ENCODE peak calls at places on chromosomes 2 and 18, in nine cellular contexts. F is prostate gland, O is sigmoid colon, S is A549, L is SJSA1, R is GM23248, W is brain microvascular endothelial cell, D is HCT116, U is spleen. V is an unnamed sample.

GRCh38 chr2:174333502-174334277 is 1.1 kb upstream of the SP9 start:
- DNase-seq in O (no peak), U (no peak), F (no peak), D (no peak), L (no peak), S (peak; percentile 28), R (no peak), W (no peak), V (no peak)

GRCh38 chr2:29632018-29632417 is 289.4 kb downstream of the ALK start:
- DNase-seq in F (no peak), D (no peak), R (peak; percentile 65), W (peak; percentile 20), L (peak; percentile 28), S (no peak), O (no peak), U (no peak), V (no peak)

GRCh38 chr2:45452866-45453265 is 158.2 kb downstream of the SRBD1 start:
- DNase-seq in F (no peak), D (no peak), O (peak; percentile 60), U (no peak), S (no peak), R (peak; percentile 85), W (peak; percentile 76), L (peak; percentile 45), V (no peak)

GRCh38 chr2:232315049-232315922 is 63.3 kb upstream of the ALPP start:
- DNase-seq in R (peak; percentile 92), L (peak; percentile 64), F (peak; percentile 72), D (no peak), O (peak; percentile 80), W (peak; percentile 59), S (no peak), U (peak; percentile 93), V (no peak)

GRCh38 chr2:142874293-142874814 is 3.1 kb upstream of the KYNU start:
- DNase-seq in W (peak; percentile 77), D (no peak), R (peak; percentile 96), U (no peak), O (no peak), F (peak; percentile 88), S (peak; percentile 98), L (peak; percentile 62), V (no peak)

GRCh38 chr2:222752731-222753130 is 81.3 kb downstream of the MOGAT1 start:
- DNase-seq in D (no peak), R (no peak), F (no peak), L (no peak), U (no peak), O (no peak), S (no peak), W (no peak), V (peak; percentile 24)

GRCh38 chr18:54020971-54021370 is 203.5 kb downstream of the MBD2 start:
- DNase-seq in L (no peak), O (no peak), S (no peak), F (no peak), U (no peak), R (peak; percentile 13), D (no peak), W (no peak), V (no peak)

GRCh38 chr2:69601179-69601612 is 42.3 kb downstream of the AAK1 start:
- DNase-seq in W (peak; percentile 93), L (peak; percentile 49), D (peak; percentile 61), S (peak; percentile 63), R (peak; percentile 87), U (no peak), O (no peak), F (no peak), V (peak; percentile 83)

GRCh38 chr2:219459460-219460311 is 25.0 kb downstream of the SPEG start:
- DNase-seq in R (peak; percentile 77), S (peak; percentile 59), O (peak; percentile 88), D (no peak), L (peak; percentile 33), F (peak; percentile 31), U (no peak), W (peak; percentile 29), V (peak; percentile 88)

GRCh38 chr2:219455635-219456034 is 21.0 kb downstream of the SPEG start:
- DNase-seq in W (no peak), D (no peak), R (no peak), L (no peak), F (no peak), O (no peak), U (no peak), S (no peak), V (no peak)

GRCh38 chr2:219460424-219460926 is 25.8 kb downstream of the SPEG start:
- DNase-seq in D (no peak), W (no peak), F (no peak), L (no peak), O (peak; percentile 97), S (no peak), U (no peak), R (peak; percentile 40), V (peak; percentile 96)

GRCh38 chr2:219458996-219459395 is 24.4 kb downstream of the SPEG start:
- DNase-seq in U (no peak), W (no peak), L (no peak), O (no peak), D (no peak), S (no peak), R (no peak), F (no peak), V (no peak)

GRCh38 chr2:219457784-219458369 is 23.2 kb downstream of the SPEG start:
- DNase-seq in S (peak; percentile 24), O (no peak), U (no peak), L (no peak), D (no peak), R (peak; percentile 57), W (no peak), F (no peak), V (no peak)
- H3K27ac ChIP-seq in S (no peak overlapping the region), O (peak overlapping the region; percentile 96), U (no peak overlapping the region), L (no peak overlapping the region), D (no peak overlapping the region), R (peak overlapping the region; percentile 17), W (no peak overlapping the region), F (no peak overlapping the region), V (peak overlapping the region; percentile 93)

GRCh38 chr2:117980381-117980780 is 33.5 kb downstream of the CCDC93 start:
- DNase-seq in W (peak; percentile 53), L (peak; percentile 36), R (peak; percentile 91), D (no peak), O (no peak), S (no peak), F (no peak), U (no peak), V (peak; percentile 56)

GRCh38 chr2:117981810-117982209 is 32.1 kb downstream of the CCDC93 start:
- DNase-seq in F (no peak), L (no peak), D (no peak), O (no peak), S (no peak), W (no peak), U (no peak), R (no peak), V (no peak)

GRCh38 chr2:117982376-117983033 is 31.4 kb downstream of the CCDC93 start:
- DNase-seq in D (no peak), U (peak; percentile 57), S (no peak), O (no peak), W (no peak), F (no peak), R (no peak), L (no peak), V (peak; percentile 2)

GRCh38 chr2:117979911-117980341 is 33.9 kb downstream of the CCDC93 start:
- DNase-seq in W (peak; percentile 40), S (no peak), F (no peak), O (no peak), L (no peak), R (peak; percentile 63), U (no peak), D (no peak), V (no peak)

GRCh38 chr2:117980783-117981676 is 32.8 kb downstream of the CCDC93 start:
- DNase-seq in U (peak; percentile 34), O (no peak), F (no peak), R (peak; percentile 94), S (peak; percentile 48), W (peak; percentile 77), L (peak; percentile 50), D (no peak), V (no peak)
- H3K27ac ChIP-seq in U (no peak overlapping the region), O (peak overlapping the region; percentile 38), F (no peak overlapping the region), R (peak overlapping the region; percentile 91), S (peak overlapping the region; percentile 80), W (peak overlapping the region; percentile 97), L (peak overlapping the region; percentile 79), D (no peak overlapping the region), V (no peak overlapping the region)

DNA sequence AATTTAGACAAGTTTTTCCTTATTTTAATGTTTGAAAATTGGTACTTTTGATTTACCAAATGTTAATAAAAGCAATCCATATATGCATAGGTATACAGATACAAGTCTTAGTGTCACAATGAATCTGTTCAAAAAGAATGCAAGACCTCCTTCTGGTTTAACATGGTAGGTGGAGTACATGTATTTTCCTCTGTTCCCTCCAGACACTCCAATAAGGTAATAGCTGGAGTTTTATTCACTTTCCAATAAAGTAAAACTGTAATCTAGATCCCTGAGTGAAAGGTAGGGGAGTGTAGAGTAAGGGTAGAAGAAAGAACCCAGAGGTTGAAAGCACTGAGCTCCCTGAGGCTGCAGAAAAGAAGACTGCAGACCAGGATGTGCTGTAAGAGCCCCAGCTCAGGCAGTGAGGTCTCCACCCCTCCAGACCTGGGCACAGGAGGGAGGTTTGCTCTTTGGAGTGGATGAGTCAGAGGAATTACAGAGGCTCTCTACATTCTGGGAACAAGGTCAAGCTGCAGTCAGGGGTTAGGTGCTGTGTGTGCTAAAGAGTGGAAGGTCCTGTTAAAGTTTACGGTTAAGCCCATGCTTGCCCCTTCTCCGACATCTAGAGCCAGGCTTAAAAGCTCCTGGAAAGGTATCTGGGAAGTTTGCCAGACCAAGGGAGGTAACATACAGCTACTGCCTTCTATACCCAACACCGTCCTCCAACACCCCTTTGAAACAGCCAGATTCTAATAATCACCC is 27.6 kb upstream of the STAT1 start:
- DNase-seq in F (no peak), U (no peak), R (peak; percentile 49), D (peak; percentile 63), O (no peak), L (peak; percentile 64), W (peak; percentile 24), S (peak; percentile 96), V (no peak)
- H3K27ac ChIP-seq in F (no peak overlapping the region), U (no peak overlapping the region), R (no peak overlapping the region), D (peak overlapping the region; percentile 33), O (no peak overlapping the region), L (peak overlapping the region; percentile 10), W (no peak overlapping the region), S (peak overlapping the region; percentile 90), V (no peak overlapping the region)

GRCh38 chr18:48589797-48590519 is 51.1 kb downstream of the CTIF start:
- DNase-seq in L (no peak), U (peak; percentile 22), S (no peak), R (peak; percentile 27), F (no peak), O (peak; percentile 78), W (no peak), D (no peak), V (no peak)

GRCh38 chr18:48595703-48596218 is 56.9 kb downstream of the CTIF start:
- DNase-seq in L (no peak), S (no peak), D (no peak), W (no peak), O (no peak), U (no peak), R (no peak), F (no peak), V (no peak)

GRCh38 chr18:48590678-48591077 is 51.8 kb downstream of the CTIF start:
- DNase-seq in D (peak; percentile 2), U (no peak), F (no peak), L (peak; percentile 44), R (peak; percentile 94), W (peak; percentile 95), O (no peak), S (peak; percentile 43), V (no peak)

GRCh38 chr18:48594725-48595124 is 55.9 kb downstream of the CTIF start:
- DNase-seq in R (no peak), O (peak; percentile 79), W (no peak), S (no peak), U (no peak), F (no peak), D (no peak), L (no peak), V (no peak)

DNA sequence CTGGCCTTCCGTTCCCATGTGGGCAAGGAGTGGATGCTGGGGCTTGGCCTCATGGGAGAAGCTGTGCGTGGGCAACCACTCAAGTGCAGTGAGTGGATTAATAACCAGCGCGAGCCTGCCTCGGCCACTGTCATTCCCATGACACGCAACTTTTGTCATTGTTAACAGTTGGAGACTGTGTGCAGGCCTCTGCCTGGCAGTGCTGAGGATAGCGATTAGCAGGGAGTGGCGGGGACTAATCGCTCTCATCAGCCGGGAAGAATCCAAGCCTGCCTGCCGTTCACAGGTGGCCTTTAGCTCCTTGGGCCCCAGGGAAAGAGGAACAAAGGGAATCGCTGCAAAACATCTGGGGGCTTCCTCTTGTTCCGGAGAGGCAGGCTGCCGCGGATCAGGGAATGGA is 53.7 kb downstream of the CTIF start:
- DNase-seq in L (no peak), U (no peak), W (no peak), D (no peak), S (no peak), O (no peak), R (no peak), F (no peak), V (no peak)
- H3K27ac ChIP-seq in L (no peak overlapping the region), U (no peak overlapping the region), W (no peak overlapping the region), D (no peak overlapping the region), S (no peak overlapping the region), O (peak overlapping the region; percentile 12), R (no peak overlapping the region), F (no peak overlapping the region), V (no peak overlapping the region)